ENCODE peak calls at places on chromosomes 5 and 9, in four cellular contexts. C is HepG2, J is H1, U is GM12878. F is an unnamed sample.

GRCh38 chr5:72355706-72356299 is 35.6 kb downstream of the PTCD2 start:
- DNase-seq in U (no peak), C (no peak), J (no peak), F (no peak)

GRCh38 chr9:4548796-4549725 is 58.8 kb downstream of the SLC1A1 start:
- DNase-seq in C (peak), J (peak), U (no peak), F (peak)

GRCh38 chr9:87599901-87600610 is 102.4 kb downstream of the DAPK1 start:
- DNase-seq in U (no peak), J (no peak), C (peak), F (no peak)

GRCh38 chr5:757931-758697 is 26.4 kb downstream of the ZDHHC11B start:
- DNase-seq in J (peak), U (no peak), C (peak), F (no peak)

GRCh38 chr9:129408535-129409215 is 212.2 kb downstream of the C9orf50 start:
- DNase-seq in U (no peak), C (no peak), J (no peak), F (no peak)

GRCh38 chr5:163504091-163504931 is 1.1 kb upstream of the MAT2B start:
- DNase-seq in U (no peak), J (no peak), C (peak), F (no peak)

GRCh38 chr9:117120061-117120460 is 294.8 kb downstream of the ASTN2 start:
- DNase-seq in J (no peak), C (no peak), U (no peak), F (no peak)

GRCh38 chr5:95533106-95533505 is 21.7 kb downstream of the SKIC3 start:
- DNase-seq in J (no peak), U (no peak), C (no peak), F (no peak)

GRCh38 chr9:115777610-115778009 is 376.0 kb upstream of the PAPPA start:
- DNase-seq in U (no peak), J (no peak), C (no peak), F (no peak)

GRCh38 chr9:130171226-130172148 is 717 bp upstream of the NCS1 start:
- DNase-seq in C (no peak), U (no peak), J (peak), F (no peak)

GRCh38 chr5:170601608-170602007 is 97.8 kb downstream of the KCNIP1 start:
- DNase-seq in J (no peak), C (no peak), U (no peak), F (no peak)

GRCh38 chr5:87195616-87196015 is 72.1 kb upstream of the RASA1 start:
- DNase-seq in C (no peak), J (no peak), U (no peak), F (no peak)

GRCh38 chr5:138706655-138707480 is 46.4 kb upstream of the CTNNA1 start:
- DNase-seq in C (no peak), J (no peak), U (no peak), F (no peak)

GRCh38 chr5:123916331-123917121 is 404.5 kb downstream of the CSNK1G3 start:
- DNase-seq in J (no peak), U (no peak), C (no peak), F (no peak)

GRCh38 chr9:72474676-72475075 is 46.7 kb upstream of the TMC1 start:
- DNase-seq in U (no peak), J (no peak), C (no peak), F (no peak)

GRCh38 chr9:129305246-129305645 is 127.2 kb upstream of the IER5L start:
- DNase-seq in C (no peak), J (no peak), U (no peak), F (no peak)

GRCh38 chr9:120343416-120343815 is 236.6 kb downstream of the CDK5RAP2 start:
- DNase-seq in C (no peak), U (no peak), J (no peak), F (no peak)

GRCh38 chr5:756865-757345 is 27.6 kb downstream of the ZDHHC11B start:
- DNase-seq in U (no peak), C (peak), J (no peak), F (no peak)

GRCh38 chr5:36300181-36300926 is 1.3 kb downstream of the RANBP3L start:
- DNase-seq in C (no peak), J (no peak), U (no peak), F (no peak)

GRCh38 chr5:159017787-159018186 is 81.9 kb downstream of the EBF1 start:
- DNase-seq in J (no peak), C (no peak), U (no peak), F (peak)

GRCh38 chr9:136691316-136692189 is 4.3 kb upstream of the AGPAT2 start:
- DNase-seq in U (no peak), C (no peak), J (peak), F (no peak)

GRCh38 chr5:177175336-177175735 is 41.8 kb downstream of the NSD1 start:
- DNase-seq in J (no peak), U (no peak), C (no peak), F (no peak)
- H3K4me3 ChIP-seq in J (no peak), U (no peak), C (no peak), F (no peak)

GRCh38 chr9:84402517-84402916 is 62.0 kb upstream of the SLC28A3 start:
- DNase-seq in J (no peak), C (no peak), U (no peak), F (no peak)
- TF ChIP-seq SUZ12 in J (no peak), C (no peak), U (no peak), F (no peak)

DNA sequence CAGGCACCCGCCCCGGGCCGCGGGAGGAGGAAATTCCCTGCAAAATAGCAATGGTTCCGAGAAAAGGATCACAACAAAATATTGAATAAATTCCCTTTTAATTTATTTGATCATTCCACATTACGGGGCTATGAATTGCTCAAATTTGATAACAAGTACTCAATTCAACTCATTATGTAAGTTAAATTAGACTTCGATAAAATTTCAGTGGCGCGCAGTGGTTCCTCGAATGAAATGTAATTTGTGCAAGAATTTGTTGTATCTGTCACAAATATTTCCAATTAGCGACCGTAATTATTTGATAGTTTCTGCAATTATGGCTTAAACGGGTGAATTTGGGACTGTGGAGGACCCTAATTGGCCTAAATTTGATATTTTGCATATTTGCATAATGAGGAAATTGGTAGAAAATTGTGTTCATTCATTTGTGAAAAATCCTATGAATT is 76.0 kb upstream of the TBCA start:
- DNase-seq in U (no peak), J (no peak), C (no peak), F (no peak)
- H3K4me3 ChIP-seq in U (peak), J (peak), C (peak), F (peak)

DNA sequence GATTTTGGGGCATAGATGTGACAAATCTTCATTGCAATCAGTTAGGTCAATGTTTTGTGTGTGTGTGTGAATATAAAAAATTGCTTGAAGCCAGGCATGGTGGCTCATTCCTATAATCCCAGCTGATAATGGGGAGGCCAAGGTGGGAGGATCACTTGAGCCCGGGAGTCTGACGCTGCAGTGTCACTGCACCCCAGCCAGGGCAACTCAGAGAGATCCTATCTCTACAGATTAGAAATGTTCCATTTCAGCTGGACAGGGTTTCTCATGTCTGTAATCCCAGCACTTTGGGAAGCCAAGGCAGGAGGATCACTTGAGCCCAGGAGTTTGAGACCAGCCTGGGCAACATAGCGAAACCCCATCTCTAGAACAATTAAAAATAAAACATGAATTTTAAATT is 11.5 kb downstream of the OR2V2 start:
- DNase-seq in C (no peak), U (no peak), J (no peak), F (no peak)
- TF ChIP-seq SUZ12 in C (no peak), U (no peak), J (no peak), F (no peak)

DNA sequence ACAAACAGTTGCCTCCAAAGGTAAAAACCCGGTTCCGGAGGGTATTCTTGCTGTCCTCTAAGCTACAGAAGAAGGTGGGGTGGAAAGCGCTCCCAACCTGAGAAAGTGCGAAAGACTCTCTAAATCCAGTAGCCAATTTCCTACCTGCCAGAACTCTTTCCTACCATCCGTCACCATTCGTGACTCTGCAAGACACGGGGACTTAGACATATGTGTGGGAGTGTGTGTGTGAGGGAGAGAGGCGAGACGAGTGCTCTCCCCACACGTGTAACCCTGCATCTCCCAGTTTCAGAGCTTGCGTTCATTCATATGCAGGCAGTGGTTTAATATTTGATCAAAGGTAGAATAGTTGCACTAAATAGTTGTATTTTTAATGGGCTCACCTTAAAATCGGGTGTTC is 473 bp upstream of the GABRA1 start:
- DNase-seq in J (peak), C (no peak), U (no peak), F (no peak)
- H3K4me3 ChIP-seq in J (peak), C (no peak), U (no peak), F (no peak)

GRCh38 chr5:39517800-39518199 is 93.0 kb upstream of the DAB2 start:
- DNase-seq in C (no peak), J (no peak), U (no peak), F (no peak)
- TF ChIP-seq SUZ12 in C (no peak), J (no peak), U (no peak), F (no peak)

GRCh38 chr5:154756203-154756870 is 1.2 kb downstream of the LARP1 start:
- DNase-seq in C (no peak), U (no peak), J (no peak), F (no peak)
- H3K4me3 ChIP-seq in C (peak), U (peak), J (peak), F (peak)

DNA sequence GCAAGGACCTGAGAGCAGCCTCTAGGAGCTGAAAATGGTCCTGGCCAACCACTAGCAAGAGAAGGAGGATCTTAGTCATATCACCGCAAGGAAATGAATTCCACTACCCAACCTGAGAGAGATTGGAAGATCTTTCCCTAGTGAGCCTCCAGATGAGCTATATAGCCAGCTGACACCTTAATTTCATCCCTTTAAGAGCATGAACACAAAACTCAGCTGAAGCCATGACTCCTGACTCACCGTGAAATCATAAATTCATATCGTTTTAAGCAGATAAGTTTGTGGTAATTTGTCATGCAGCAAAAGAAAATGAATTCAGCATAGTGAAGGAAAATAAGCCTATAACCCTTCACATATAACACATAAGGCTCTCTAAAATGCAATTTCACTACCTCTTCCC is 23.5 kb downstream of the MAPKAP1 start:
- DNase-seq in C (no peak), J (no peak), U (no peak), F (no peak)
- TF ChIP-seq SUZ12 in C (no peak), J (no peak), U (no peak), F (no peak)

DNA sequence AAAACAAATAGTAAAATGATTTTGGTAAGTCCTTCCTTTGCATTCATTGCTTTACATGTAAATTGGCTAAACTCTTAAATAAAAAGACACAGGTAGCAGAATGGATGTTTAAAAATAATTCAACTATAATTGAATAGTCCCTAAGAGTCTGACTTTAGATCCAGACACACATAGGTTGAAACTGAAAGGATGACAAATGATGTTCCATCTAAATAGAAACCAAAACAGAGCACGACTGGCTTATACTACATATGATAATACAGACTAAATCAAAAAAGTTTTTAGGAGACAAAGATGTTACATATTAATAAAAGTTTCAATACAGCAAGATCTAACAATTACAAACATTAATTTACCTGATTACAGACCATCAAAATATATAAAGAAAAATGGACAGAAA is 2055.1 kb upstream of the WWC1 start:
- DNase-seq in C (no peak), U (no peak), J (no peak), F (no peak)
- H3K4me3 ChIP-seq in C (no peak), U (no peak), J (no peak), F (no peak)

DNA sequence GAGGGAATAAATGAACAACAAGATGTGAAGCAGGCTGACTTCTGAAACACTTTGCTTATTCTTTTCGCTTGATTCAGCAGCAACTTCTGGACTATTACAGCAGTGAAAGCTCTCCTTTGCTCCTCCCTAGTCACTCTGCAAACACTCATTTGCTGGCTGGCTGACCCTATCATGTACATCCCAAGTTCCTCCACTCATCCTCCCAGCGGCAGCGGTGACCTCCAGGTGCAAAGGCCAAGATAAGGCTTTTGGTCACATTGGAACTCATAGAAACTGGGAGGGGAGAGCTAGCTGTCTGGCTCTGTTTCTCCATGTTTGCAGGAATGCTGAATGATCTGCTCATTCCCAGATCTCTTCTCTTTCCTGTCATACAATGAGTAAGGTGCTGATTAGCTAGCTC is 250.4 kb upstream of the PDE4D start:
- DNase-seq in J (no peak), C (peak), U (no peak), F (no peak)
- TF ChIP-seq SUZ12 in J (no peak), C (no peak), U (no peak), F (no peak)